ENCODE peak calls at places on chromosomes 4 and X, in six cellular contexts. E, N, P, B, V and I are unnamed samples.

GRCh38 chrX:119990409-119990994 is 47.0 kb upstream of the NKAP start:
- DNase-seq in E (no peak), P (no peak), B (no peak), N (no peak), V (no peak), I (no peak)

GRCh38 chr4:3041192-3042142 is 32.9 kb downstream of the HTT-AS start:
- DNase-seq in P (peak; percentile 69), B (peak; percentile 53), E (peak; percentile 94), N (peak; percentile 10), V (peak; percentile 36), I (no peak)

GRCh38 chr4:52572936-52573485 is 86.1 kb downstream of the USP46 start:
- DNase-seq in B (no peak), V (peak; percentile 62), N (no peak), P (no peak), E (no peak), I (peak; percentile 20)

GRCh38 chr4:178333355-178333754 is 891.1 kb upstream of the AGA start:
- DNase-seq in E (no peak), B (no peak), P (no peak), V (no peak), N (no peak), I (no peak)

GRCh38 chr4:17174751-17175150 is 276.3 kb upstream of the LDB2 start:
- DNase-seq in B (no peak), E (no peak), P (no peak), V (peak; percentile 30), N (no peak), I (no peak)

GRCh38 chr4:101236097-101236496 is 111.2 kb downstream of the PPP3CA start:
- DNase-seq in V (no peak), N (no peak), E (no peak), B (no peak), P (no peak), I (no peak)

GRCh38 chr4:2251073-2251794 is 9.3 kb upstream of the HAUS3 start:
- DNase-seq in B (no peak), E (peak; percentile 50), V (no peak), N (peak; percentile 3), P (no peak), I (no peak)

GRCh38 chr4:38743866-38744265 is 38.9 kb downstream of the TLR10 start:
- DNase-seq in V (no peak), E (no peak), B (no peak), P (no peak), N (no peak), I (no peak)

GRCh38 chr4:8726344-8726851 is 133.8 kb downstream of the CPZ start:
- DNase-seq in N (no peak), V (no peak), E (peak; percentile 35), P (peak; percentile 30), B (no peak), I (no peak)

GRCh38 chr4:169010125-169011023 is at the start of gene CBR4:
- DNase-seq in P (peak; percentile 96), E (peak; percentile 98), V (peak; percentile 98), B (peak; percentile 91), N (peak; percentile 98), I (peak; percentile 98)

GRCh38 chr4:169008478-169008877 is 1.6 kb downstream of the CBR4 start:
- DNase-seq in B (no peak), E (no peak), N (no peak), V (no peak), P (no peak), I (no peak)

GRCh38 chr4:169009281-169010124 is 552 bp downstream of the CBR4 start:
- DNase-seq in E (peak; percentile 82), V (peak; percentile 65), N (peak; percentile 49), B (peak; percentile 41), P (peak; percentile 62), I (peak; percentile 69)

GRCh38 chr4:169000315-169000714 is 9.7 kb downstream of the CBR4 start:
- DNase-seq in N (no peak), B (no peak), P (no peak), V (no peak), E (no peak), I (no peak)

DNA sequence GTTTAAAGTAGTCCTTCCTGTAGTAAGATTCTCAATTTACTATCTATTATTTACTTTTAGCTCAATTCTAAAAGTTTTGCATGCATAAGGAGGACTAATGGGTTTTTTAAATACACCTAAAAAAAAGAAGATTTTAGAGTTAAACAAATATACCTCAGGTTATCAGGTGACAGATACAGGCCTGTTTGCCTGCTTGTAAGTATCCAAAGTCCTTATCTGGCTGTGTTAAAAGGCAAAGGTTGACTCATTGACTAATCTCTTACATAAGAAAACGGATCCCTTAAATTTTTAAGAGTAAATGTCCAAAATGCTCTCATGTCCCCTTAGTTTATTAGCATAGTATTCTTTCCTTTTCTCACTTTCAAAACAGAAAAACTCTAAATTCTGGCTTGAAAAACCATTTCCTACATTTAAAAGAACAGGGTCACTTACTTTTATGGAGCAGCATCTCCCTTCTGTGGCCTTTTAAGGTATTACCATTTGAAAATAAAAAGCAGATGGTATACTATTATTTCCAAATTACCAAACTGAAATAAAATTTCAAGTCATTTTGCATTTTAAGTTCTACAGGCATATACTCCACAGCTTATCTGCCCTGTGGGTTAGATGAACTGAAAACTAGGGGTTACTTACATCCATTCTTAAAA is 4.5 kb downstream of the CBR4 start:
- DNase-seq in E (no peak), N (no peak), B (no peak), P (no peak), V (peak; percentile 41), I (no peak)
- TF ChIP-seq CTCF in E (peak; percentile 25), N (no peak), B (no peak), P (peak; percentile 13), V (peak; percentile 49), I (peak; percentile 51)

GRCh38 chr4:120977435-120977997 is 55.0 kb upstream of the PRDM5 start:
- DNase-seq in B (peak; percentile 20), N (no peak), P (no peak), V (peak; percentile 71), E (no peak), I (peak; percentile 57)
- TF ChIP-seq CTCF in B (peak; percentile 31), N (peak; percentile 19), P (no peak), V (peak; percentile 80), E (peak; percentile 25), I (peak; percentile 38)

DNA sequence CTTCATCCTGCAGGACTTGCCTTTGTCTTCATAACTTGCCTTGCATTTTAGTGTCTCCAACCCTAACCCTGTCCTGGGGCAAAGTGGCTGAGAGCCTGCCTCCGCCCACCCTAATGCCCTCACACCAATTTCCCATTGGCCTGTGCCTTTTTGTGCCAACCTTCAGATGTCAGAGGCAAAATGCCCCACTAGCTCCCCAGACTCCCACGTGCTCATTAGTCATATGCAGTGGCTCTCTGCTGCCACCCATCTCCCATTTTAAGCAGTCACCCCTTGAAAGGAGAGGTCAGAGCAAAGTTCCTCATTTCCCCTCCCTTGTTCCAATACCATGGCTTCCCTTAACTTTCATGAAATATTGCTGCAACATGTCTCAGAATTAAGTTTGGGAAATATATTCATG is 74.8 kb upstream of the PASD1 start:
- DNase-seq in E (no peak), V (no peak), N (no peak), B (peak; percentile 30), P (no peak), I (peak; percentile 26)
- TF ChIP-seq CTCF in E (no peak), V (no peak), N (no peak), B (peak; percentile 22), P (no peak), I (no peak)

GRCh38 chrX:29903365-29903764 is 312.0 kb upstream of the MAGEB2 start:
- DNase-seq in V (peak; percentile 6), B (no peak), N (no peak), E (no peak), P (no peak), I (peak; percentile 9)
- TF ChIP-seq CTCF in V (peak; percentile 42), B (no peak), N (no peak), E (no peak), P (no peak), I (peak; percentile 34)

GRCh38 chr4:89486042-89486441 is 178.4 kb upstream of the GPRIN3 start:
- DNase-seq in V (peak; percentile 67), E (no peak), B (no peak), P (no peak), N (no peak), I (peak; percentile 48)
- TF ChIP-seq CTCF in V (peak; percentile 67), E (no peak), B (peak; percentile 23), P (no peak), N (no peak), I (peak; percentile 51)

GRCh38 chr4:124804041-124804440 is 91.5 kb upstream of the ANKRD50 start:
- DNase-seq in B (no peak), V (no peak), N (no peak), E (no peak), P (no peak), I (no peak)

GRCh38 chr4:124803641-124804040 is 91.1 kb upstream of the ANKRD50 start:
- DNase-seq in P (no peak), V (peak; percentile 59), B (no peak), N (no peak), E (no peak), I (peak; percentile 54)

GRCh38 chr4:124803026-124803425 is 90.5 kb upstream of the ANKRD50 start:
- DNase-seq in E (no peak), N (no peak), B (no peak), P (no peak), V (no peak), I (no peak)

GRCh38 chr4:124806403-124806802 is 93.9 kb upstream of the ANKRD50 start:
- DNase-seq in P (no peak), N (no peak), B (no peak), V (peak; percentile 63), E (no peak), I (no peak)

GRCh38 chr4:124804584-124804983 is 92.1 kb upstream of the ANKRD50 start:
- DNase-seq in N (no peak), B (no peak), E (no peak), V (peak; percentile 3), P (no peak), I (no peak)
- TF ChIP-seq CTCF in N (no peak), B (no peak), E (no peak), V (no peak), P (no peak), I (no peak)

GRCh38 chrX:110665223-110665622 is 130.4 kb downstream of the CHRDL1 start:
- DNase-seq in E (no peak), P (no peak), N (no peak), V (no peak), B (no peak), I (no peak)

GRCh38 chrX:110671068-110671803 is 124.4 kb downstream of the CHRDL1 start:
- DNase-seq in E (no peak), N (no peak), B (no peak), P (no peak), V (peak; percentile 52), I (peak; percentile 56)

GRCh38 chrX:110667706-110668105 is 127.9 kb downstream of the CHRDL1 start:
- DNase-seq in N (no peak), E (no peak), P (no peak), B (no peak), V (no peak), I (no peak)

GRCh38 chrX:110669572-110669971 is 126.0 kb downstream of the CHRDL1 start:
- DNase-seq in E (no peak), P (no peak), V (no peak), B (no peak), N (peak; percentile 6), I (no peak)

GRCh38 chrX:110665636-110666035 is 130.0 kb downstream of the CHRDL1 start:
- DNase-seq in V (peak; percentile 45), B (no peak), P (no peak), N (no peak), E (no peak), I (peak; percentile 57)
- TF ChIP-seq CTCF in V (peak; percentile 69), B (peak; percentile 47), P (no peak), N (no peak), E (peak; percentile 46), I (peak; percentile 44)

GRCh38 chr4:186719925-186720694 is 3.5 kb downstream of the FAT1 start:
- DNase-seq in N (no peak), P (no peak), E (no peak), B (no peak), V (peak; percentile 79), I (peak; percentile 67)
- TF ChIP-seq CTCF in N (peak; percentile 24), P (peak; percentile 12), E (peak; percentile 13), B (no peak), V (peak; percentile 69), I (peak; percentile 49)